ENCODE peak calls at places on chromosomes 2 and 18, in seven cellular contexts. I is right atrium auricular region, C is psoas muscle, Z is heart right ventricle, V is Peyer's patch, X is fibroblast of lung, S is brain microvascular endothelial cell. R is an unnamed sample.

GRCh38 chr2:182360012-182360662 is 66.7 kb downstream of the PDE1A start:
- DNase-seq in C (no peak), S (no peak), I (no peak), Z (peak; percentile 49), V (peak; percentile 16), X (peak; percentile 93), R (no peak)

GRCh38 chr18:25253136-25253535 is 98.8 kb downstream of the ZNF521 start:
- DNase-seq in I (no peak), X (no peak), S (no peak), Z (no peak), C (no peak), V (no peak), R (no peak)

GRCh38 chr2:79994915-79995419 is 309.6 kb downstream of the LRRTM1 start:
- DNase-seq in C (no peak), Z (no peak), X (no peak), I (no peak), S (no peak), V (no peak), R (no peak)

GRCh38 chr2:108412995-108413726 is 35.4 kb downstream of the SULT1C4 start:
- DNase-seq in C (no peak), V (no peak), X (peak; percentile 53), I (no peak), Z (no peak), S (peak; percentile 86), R (no peak)

GRCh38 chr2:216300921-216301320 is 71.4 kb downstream of the MARCHF4 start:
- DNase-seq in X (no peak), I (no peak), V (no peak), S (no peak), C (no peak), Z (no peak), R (no peak)

GRCh38 chr2:64796926-64797325 is 143.2 kb upstream of the SERTAD2 start:
- DNase-seq in X (no peak), S (no peak), I (no peak), C (no peak), Z (no peak), V (no peak), R (no peak)

GRCh38 chr2:367246-367645 is 79.4 kb upstream of the ALKAL2 start:
- DNase-seq in X (no peak), I (no peak), V (no peak), S (no peak), C (no peak), Z (no peak), R (no peak)

GRCh38 chr2:215277942-215278341 is 33.9 kb upstream of the ATIC start:
- DNase-seq in X (no peak), I (no peak), C (no peak), S (peak; percentile 23), Z (no peak), V (no peak), R (no peak)

GRCh38 chr2:22683911-22684310 is 701.1 kb upstream of the KLHL29 start:
- DNase-seq in X (no peak), S (no peak), I (no peak), C (no peak), V (no peak), Z (no peak), R (no peak)

GRCh38 chr2:175855794-175856453 is 146.1 kb downstream of the LNPK start:
- DNase-seq in I (peak; percentile 60), C (peak; percentile 84), S (peak; percentile 24), Z (peak; percentile 60), V (no peak), X (peak; percentile 40), R (no peak)

GRCh38 chr18:31979714-31980113 is 36.8 kb upstream of the TRAPPC8 start:
- DNase-seq in Z (no peak), C (no peak), V (no peak), S (no peak), I (no peak), X (no peak), R (no peak)

GRCh38 chr18:13726972-13727331 is 479 bp downstream of the RNMT start:
- DNase-seq in C (peak; percentile 84), I (peak; percentile 72), S (peak; percentile 55), Z (no peak), X (no peak), V (peak; percentile 43), R (peak; percentile 68)

GRCh38 chr2:96325038-96325883 is at the start of gene ITPRIPL1:
- DNase-seq in X (no peak), C (no peak), Z (no peak), I (no peak), S (no peak), V (no peak), R (peak; percentile 88)

GRCh38 chr18:29012874-29013273 is 835.9 kb upstream of the CDH2 start:
- DNase-seq in I (no peak), S (no peak), X (no peak), V (no peak), Z (no peak), C (no peak), R (no peak)

GRCh38 chr2:109690822-109691541 is 76.8 kb downstream of the SOWAHC start:
- DNase-seq in C (no peak), S (no peak), X (peak; percentile 17), I (no peak), Z (peak; percentile 39), V (no peak), R (no peak)

GRCh38 chr18:38807915-38808314 is 1242.3 kb upstream of the CELF4 start:
- DNase-seq in I (no peak), Z (no peak), V (no peak), X (no peak), C (no peak), S (no peak), R (no peak)

GRCh38 chr2:217746741-217747287 is 256.0 kb downstream of the TNS1 start:
- DNase-seq in I (peak; percentile 52), S (no peak), V (no peak), X (peak; percentile 19), C (no peak), Z (no peak), R (no peak)

GRCh38 chr2:228079194-228079593 is 102.3 kb downstream of the SPHKAP start:
- DNase-seq in I (no peak), S (no peak), C (no peak), V (no peak), X (no peak), Z (no peak), R (no peak)

GRCh38 chr2:5845798-5846197 is 153.6 kb downstream of the SOX11 start:
- DNase-seq in X (no peak), I (no peak), C (no peak), Z (no peak), V (no peak), S (no peak), R (peak; percentile 31)

GRCh38 chr2:98698896-98699295 is 32.0 kb downstream of the MGAT4A start:
- DNase-seq in V (no peak), X (no peak), S (no peak), C (no peak), Z (no peak), I (no peak), R (no peak)

GRCh38 chr2:190887089-190887488 is 6.5 kb downstream of the GLS start:
- DNase-seq in V (no peak), S (no peak), C (no peak), I (no peak), X (no peak), Z (no peak), R (no peak)
- H3K4me3 ChIP-seq in V (no peak overlapping the region), S (no peak overlapping the region), C (no peak overlapping the region), I (no peak overlapping the region), X (no peak overlapping the region), Z (no peak overlapping the region), R (no peak overlapping the region)

GRCh38 chr2:136114392-136114791 is 3.6 kb downstream of the CXCR4 start:
- DNase-seq in S (no peak), I (no peak), X (no peak), V (no peak), C (no peak), Z (no peak), R (no peak)

GRCh38 chr2:136115183-136115751 is 2.7 kb downstream of the CXCR4 start:
- DNase-seq in C (no peak), Z (no peak), I (no peak), S (no peak), V (peak; percentile 61), X (no peak), R (no peak)

GRCh38 chr2:136117391-136117841 is 533 bp downstream of the CXCR4 start:
- DNase-seq in X (peak; percentile 46), I (no peak), C (peak; percentile 63), Z (peak; percentile 28), S (peak; percentile 16), V (no peak), R (peak; percentile 62)

GRCh38 chr2:136116813-136117390 is 1.0 kb downstream of the CXCR4 start:
- DNase-seq in I (no peak), Z (peak; percentile 30), S (no peak), V (no peak), C (peak; percentile 57), X (no peak), R (peak; percentile 79)

GRCh38 chr2:136116111-136116812 is 1.7 kb downstream of the CXCR4 start:
- DNase-seq in I (no peak), S (no peak), Z (peak; percentile 62), V (peak; percentile 83), C (peak; percentile 61), X (no peak), R (peak; percentile 58)
- H3K27me3 ChIP-seq in I (no peaks in the 10 kb centered on the region), S (peaks cover 45% of the 10 kb centered on the region), Z (peaks cover 23% of the 10 kb centered on the region), V (no peaks in the 10 kb centered on the region), C (peaks cover 73% of the 10 kb centered on the region), X (peaks cover 31% of the 10 kb centered on the region), R (peaks cover 50% of the 10 kb centered on the region)

DNA sequence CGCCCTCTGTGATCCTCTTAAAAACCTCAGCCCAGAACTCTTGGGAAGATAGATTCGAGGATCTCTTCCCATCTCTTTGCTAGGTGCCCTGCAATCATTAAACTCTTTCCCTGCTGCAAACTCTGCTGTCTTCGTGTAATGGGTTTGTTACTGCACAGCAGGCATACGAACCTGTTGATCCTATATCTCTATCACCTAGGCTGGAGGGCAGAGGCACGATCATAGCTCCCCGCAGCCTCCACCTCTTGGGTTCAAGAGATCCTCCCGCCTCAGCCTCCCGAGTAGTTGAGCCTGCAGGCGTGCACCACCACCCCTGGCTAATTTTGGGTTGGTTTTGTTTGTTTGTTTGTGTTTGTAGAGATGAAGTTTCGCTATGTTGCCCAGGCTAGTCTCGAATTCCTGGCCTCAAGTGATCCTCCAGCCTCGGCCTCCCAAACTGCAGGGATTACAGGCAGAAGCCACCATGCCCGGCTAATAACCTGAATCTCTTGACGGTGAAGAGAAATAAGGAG is 493 bp upstream of the BBS5 start:
- DNase-seq in X (no peak), S (no peak), C (no peak), Z (no peak), I (no peak), V (no peak), R (no peak)
- H3K4me3 ChIP-seq in X (peak overlapping the region; percentile 63), S (peak overlapping the region; percentile 71), C (peak overlapping the region; percentile 73), Z (peak overlapping the region; percentile 92), I (peak overlapping the region; percentile 77), V (peak overlapping the region; percentile 42), R (peak overlapping the region; percentile 76)

GRCh38 chr2:26687785-26688184 is 4.7 kb upstream of the KCNK3 start:
- DNase-seq in S (no peak), X (peak; percentile 16), C (peak; percentile 12), Z (no peak), I (no peak), V (no peak), R (no peak)

GRCh38 chr2:26685312-26685711 is 7.2 kb upstream of the KCNK3 start:
- DNase-seq in I (no peak), S (no peak), C (no peak), X (no peak), Z (no peak), V (no peak), R (no peak)

GRCh38 chr2:26683583-26683982 is 8.9 kb upstream of the KCNK3 start:
- DNase-seq in V (no peak), C (no peak), X (no peak), S (no peak), I (no peak), Z (no peak), R (no peak)

GRCh38 chr2:26685943-26686839 is 6.3 kb upstream of the KCNK3 start:
- DNase-seq in X (no peak), S (no peak), I (no peak), Z (no peak), C (no peak), V (no peak), R (no peak)

GRCh38 chr2:26687328-26687727 is 5.2 kb upstream of the KCNK3 start:
- DNase-seq in Z (no peak), I (no peak), V (no peak), X (no peak), C (no peak), S (no peak), R (no peak)
- H3K27me3 ChIP-seq in Z (peaks cover 47% of the 10 kb centered on the region), I (no peaks in the 10 kb centered on the region), V (no peaks in the 10 kb centered on the region), X (peaks cover 7% of the 10 kb centered on the region), C (peaks cover 25% of the 10 kb centered on the region), S (peaks cover 38% of the 10 kb centered on the region), R (peaks cover 21% of the 10 kb centered on the region)